ENCODE peak calls at places on chromosomes 5 and 9, in four cellular contexts. I is HEK293T, N is HepG2, F is K562. C is an unnamed sample.

GRCh38 chr5:64164166-64164565 is 1.5 kb upstream of the RNF180 start:
- DNase-seq in N (no peak), F (no peak), I (no peak), C (no peak)

GRCh38 chr5:78569441-78569840 is 79.1 kb downstream of the LHFPL2 start:
- DNase-seq in F (peak; percentile 70), I (peak; percentile 47), N (no peak), C (no peak)

GRCh38 chr9:121956808-121957207 is 136.3 kb downstream of the TTLL11 start:
- DNase-seq in N (no peak), I (no peak), F (no peak), C (no peak)

GRCh38 chr5:1080414-1080813 is 31.4 kb downstream of the SLC12A7 start:
- DNase-seq in I (no peak), N (no peak), F (no peak), C (no peak)

GRCh38 chr9:79695531-79696218 is 123.9 kb downstream of the TLE4 start:
- DNase-seq in I (no peak), N (no peak), F (no peak), C (no peak)

GRCh38 chr9:121581775-121582600 is 69.4 kb upstream of the DAB2IP start:
- DNase-seq in N (no peak), I (no peak), F (no peak), C (no peak)

GRCh38 chr5:88660326-88660946 is 222.5 kb downstream of the MEF2C start:
- DNase-seq in N (no peak), I (no peak), F (no peak), C (no peak)

GRCh38 chr5:69261034-69261433 is 26.3 kb downstream of the CDK7 start:
- DNase-seq in N (no peak), I (no peak), F (no peak), C (no peak)

GRCh38 chr5:61999371-61999770 is 306.6 kb upstream of the KIF2A start:
- DNase-seq in I (no peak), F (no peak), N (no peak), C (no peak)

GRCh38 chr5:5025774-5026406 is 114.2 kb upstream of the ADAMTS16 start:
- DNase-seq in N (peak; percentile 38), I (no peak), F (peak; percentile 32), C (no peak)

GRCh38 chr9:110688329-110688728 is 19.7 kb downstream of the MUSK start:
- DNase-seq in I (no peak), F (no peak), N (no peak), C (no peak)

GRCh38 chr9:78397045-78397843 is 100.3 kb downstream of the PSAT1 start:
- DNase-seq in F (no peak), N (no peak), I (peak; percentile 7), C (no peak)

GRCh38 chr9:130961511-130962300 is 22.7 kb upstream of the FIBCD1 start:
- DNase-seq in I (no peak), N (no peak), F (no peak), C (no peak)

GRCh38 chr5:32363030-32363429 is 50.3 kb upstream of the MTMR12 start:
- DNase-seq in N (no peak), F (no peak), I (no peak), C (no peak)

GRCh38 chr9:91342575-91342974 is 19.1 kb downstream of the AUH start:
- DNase-seq in F (no peak), I (no peak), N (no peak), C (no peak)

GRCh38 chr5:103511554-103511885 is 51.1 kb downstream of the NUDT12 start:
- DNase-seq in F (no peak), I (no peak), N (no peak), C (no peak)

GRCh38 chr5:119529811-119530210 is 77.5 kb downstream of the HSD17B4 start:
- DNase-seq in I (no peak), F (no peak), N (no peak), C (no peak)

GRCh38 chr5:118791986-118792734 is 196.2 kb downstream of the DTWD2 start:
- DNase-seq in N (peak; percentile 54), F (peak; percentile 62), I (peak; percentile 63), C (peak; percentile 22)

GRCh38 chr5:82861705-82862104 is 215.5 kb downstream of the TMEM167A start:
- DNase-seq in F (no peak), I (no peak), N (no peak), C (no peak)

GRCh38 chr5:32837211-32837610 is 126.1 kb downstream of the NPR3 start:
- DNase-seq in I (no peak), F (no peak), N (no peak), C (no peak)

GRCh38 chr5:139146809-139147742 is 51.1 kb downstream of the SIL1 start:
- DNase-seq in F (no peak), I (no peak), N (no peak), C (no peak)

GRCh38 chr9:115614931-115615401 is 497.0 kb upstream of the TNC start:
- DNase-seq in N (no peak), F (no peak), I (no peak), C (no peak)

GRCh38 chr9:7129391-7129790 is 371.6 kb downstream of the KDM4C start:
- DNase-seq in I (no peak), F (no peak), N (no peak), C (no peak)

GRCh38 chr9:121868611-121869010 is 217.2 kb downstream of the DAB2IP start:
- DNase-seq in I (no peak), N (no peak), F (no peak), C (no peak)

GRCh38 chr5:13558408-13558807 is 386.1 kb downstream of the DNAH5 start:
- DNase-seq in I (no peak), N (no peak), F (no peak), C (no peak)

GRCh38 chr5:553874-554273 is 29.6 kb upstream of the SLC9A3 start:
- DNase-seq in N (no peak), F (no peak), I (peak; percentile 72), C (no peak)

GRCh38 chr5:543755-544674 is 19.8 kb upstream of the SLC9A3 start:
- DNase-seq in I (no peak), F (peak; percentile 31), N (no peak), C (peak; percentile 8)

GRCh38 chr5:139562847-139563246 is 1.7 kb downstream of the UBE2D2 start:
- DNase-seq in I (no peak), N (no peak), F (peak; percentile 40), C (no peak)

GRCh38 chr9:95813923-95814322 is 61.6 kb upstream of the ERCC6L2 start:
- DNase-seq in I (no peak), N (no peak), F (no peak), C (no peak)

GRCh38 chr9:95816716-95817115 is 58.8 kb upstream of the ERCC6L2 start:
- DNase-seq in I (no peak), N (no peak), F (no peak), C (no peak)

GRCh38 chr9:95817205-95817604 is 58.3 kb upstream of the ERCC6L2 start:
- DNase-seq in N (no peak), F (no peak), I (no peak), C (no peak)

GRCh38 chr9:95815153-95815552 is 60.3 kb upstream of the ERCC6L2 start:
- DNase-seq in F (peak; percentile 50), N (no peak), I (no peak), C (no peak)

DNA sequence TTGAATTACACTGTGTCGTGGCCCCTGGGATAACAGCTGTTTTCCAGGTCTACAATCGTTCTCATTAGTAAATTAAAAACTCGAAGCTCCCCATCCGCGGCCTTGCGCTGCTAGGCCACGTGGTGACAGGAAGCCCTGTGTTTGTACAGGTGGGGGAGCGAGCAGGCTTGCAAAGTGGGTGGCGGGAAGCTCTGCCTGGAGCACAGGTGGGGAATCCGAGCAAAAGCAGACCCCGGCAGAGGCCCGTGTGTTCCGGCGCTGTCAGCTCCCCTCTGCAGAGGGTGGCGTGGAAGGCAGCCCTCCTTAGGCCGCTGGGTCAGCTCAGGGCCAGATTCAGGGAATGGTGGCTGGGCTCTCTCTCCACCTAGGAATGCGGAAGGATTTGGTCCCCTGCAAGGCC is 59.5 kb upstream of the ERCC6L2 start:
- DNase-seq in F (no peak), N (no peak), I (no peak), C (peak; percentile 31)
- TF ChIP-seq ELF4 in F (no peak), N (no peak), I (no peak), C (no peak)

GRCh38 chr5:157562111-157562581 is 13.4 kb downstream of the ADAM19 start:
- DNase-seq in I (no peak), N (no peak), F (no peak), C (no peak)
- TF ChIP-seq ELF4 in I (no peak), N (no peak), F (no peak), C (no peak)

DNA sequence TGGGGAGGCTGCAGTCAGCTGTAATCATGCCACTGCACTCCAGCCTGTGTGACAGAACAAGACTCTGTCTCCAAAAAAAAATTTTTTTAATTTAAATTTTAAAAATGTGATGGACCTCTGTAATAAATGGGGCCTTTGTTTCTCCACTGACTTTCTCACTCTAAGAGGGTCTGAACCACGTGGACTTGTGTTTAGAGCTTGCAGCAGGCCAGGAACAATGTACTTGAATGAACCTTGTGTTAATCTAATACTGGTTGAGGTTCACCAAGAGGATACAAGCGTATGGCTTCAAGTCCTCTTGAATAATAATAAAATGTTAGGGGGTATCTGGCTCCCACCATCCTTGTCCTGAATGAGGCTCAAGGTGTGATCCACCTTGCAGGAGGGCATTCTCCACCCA is 14.4 kb upstream of the SLC2A8 start:
- DNase-seq in N (no peak), I (no peak), F (no peak), C (no peak)
- TF ChIP-seq ELF4 in N (no peak), I (no peak), F (no peak), C (no peak)

GRCh38 chr9:100346836-100347235 is 5.9 kb downstream of the TEX10 start:
- DNase-seq in N (no peak), I (no peak), F (no peak), C (no peak)
- TF ChIP-seq ELF4 in N (no peak), I (no peak), F (no peak), C (no peak)

DNA sequence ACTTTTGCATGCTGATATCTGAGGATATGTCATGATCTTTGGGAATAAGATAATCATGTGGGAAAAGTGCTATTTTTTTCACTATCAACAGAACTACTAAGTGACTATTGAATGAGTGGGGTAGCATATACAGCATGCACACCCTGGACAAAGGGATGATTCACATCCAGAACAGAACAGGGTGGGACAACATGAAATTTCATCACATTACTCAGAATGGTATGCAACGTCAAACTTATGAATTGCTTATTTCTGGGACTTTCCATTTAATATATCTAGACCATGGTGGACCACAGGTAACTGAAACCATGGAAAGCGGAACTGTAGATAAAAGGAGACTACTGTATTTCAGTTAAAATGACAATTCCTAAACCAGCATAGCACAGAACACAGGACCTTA is 370.0 kb downstream of the HINT1 start:
- DNase-seq in N (no peak), I (no peak), F (no peak), C (no peak)
- TF ChIP-seq ELF4 in N (no peak), I (no peak), F (no peak), C (no peak)

GRCh38 chr5:133293953-133294352 is 242.1 kb downstream of the HSPA4 start:
- DNase-seq in N (no peak), I (no peak), F (no peak), C (no peak)
- TF ChIP-seq ELF4 in N (no peak), I (no peak), F (no peak), C (no peak)

DNA sequence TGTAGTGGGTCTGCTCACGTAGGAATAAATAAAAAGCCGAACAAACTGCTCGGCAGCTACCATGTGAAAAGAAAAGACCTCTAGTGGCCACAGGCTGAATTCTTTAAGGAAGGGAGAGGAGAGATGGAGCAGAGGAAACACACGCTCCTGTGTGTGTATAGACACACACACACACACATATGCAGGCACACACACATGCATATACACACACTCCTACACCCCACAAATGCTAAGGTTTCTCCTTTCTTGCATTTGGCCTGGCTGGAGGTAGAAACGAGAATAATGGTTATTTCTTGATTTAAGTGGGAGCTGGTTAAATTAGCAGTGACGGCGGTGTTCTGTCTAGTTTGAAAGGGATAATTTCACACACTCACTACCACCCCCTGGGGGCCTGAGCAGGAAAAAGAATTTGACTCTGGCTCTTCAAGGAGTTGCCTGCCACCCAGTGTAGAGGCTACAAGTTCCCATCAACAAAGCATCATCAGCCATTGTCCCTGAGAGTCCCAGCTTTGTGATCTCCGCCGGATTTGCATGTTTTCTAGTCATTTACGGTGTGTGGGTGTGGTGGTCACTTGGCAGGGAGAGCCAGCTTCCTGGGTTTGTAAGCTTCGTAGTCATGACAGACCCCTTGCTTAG is at the start of gene INSYN2B:
- DNase-seq in I (peak; percentile 83), N (peak; percentile 39), F (peak; percentile 70), C (peak; percentile 84)
- TF ChIP-seq ELF4 in I (no peak), N (no peak), F (no peak), C (no peak)

C was measured in WTC11.